ENCODE peak calls at places on chromosomes 5 and 9, in eight cellular contexts. B is thyroid gland, D is HL-60, U is transverse colon, W is left ventricle myocardium inferior, E is IMR-90, X is hepatocyte, Y is dorsolateral prefrontal cortex. C is an unnamed sample.

GRCh38 chr9:110996436-110997224 is 41.6 kb downstream of the LPAR1 start:
- DNase-seq in B (peak), E (peak), D (no peak), Y (no peak), W (no peak), X (peak), U (peak), C (peak)

GRCh38 chr5:10567181-10567591 is 3.3 kb downstream of the ANKRD33B start:
- DNase-seq in D (peak), W (no peak), U (no peak), X (no peak), E (no peak), Y (no peak), B (no peak), C (no peak)

GRCh38 chr9:10112070-10112469 is 500.7 kb downstream of the PTPRD start:
- DNase-seq in B (no peak), Y (no peak), X (no peak), D (no peak), U (no peak), E (no peak), W (no peak), C (no peak)

GRCh38 chr5:31397926-31398557 is 133.9 kb downstream of the DROSHA start:
- DNase-seq in B (no peak), X (no peak), U (no peak), W (no peak), E (no peak), Y (no peak), D (no peak), C (no peak)

GRCh38 chr5:38535845-38536244 is 20.6 kb downstream of the LIFR start:
- DNase-seq in B (no peak), U (no peak), E (no peak), D (no peak), X (no peak), W (no peak), Y (no peak), C (no peak)

GRCh38 chr5:107553063-107553676 is 117.6 kb downstream of the EFNA5 start:
- DNase-seq in E (peak), X (no peak), D (no peak), B (no peak), Y (no peak), W (no peak), U (no peak), C (no peak)

GRCh38 chr5:93675458-93676450 is 65.6 kb downstream of the POU5F2 start:
- DNase-seq in D (no peak), Y (no peak), U (no peak), E (peak), B (no peak), X (no peak), W (no peak), C (no peak)

GRCh38 chr5:14685757-14686156 is 21.2 kb downstream of the OTULIN start:
- DNase-seq in E (peak), U (peak), W (no peak), B (no peak), D (peak), X (peak), Y (peak), C (peak)

GRCh38 chr5:33588654-33589372 is 148.0 kb downstream of the TARS1 start:
- DNase-seq in Y (no peak), W (no peak), D (peak), X (peak), U (peak), B (peak), E (no peak), C (no peak)

GRCh38 chr5:71782771-71783770 is 64.0 kb downstream of the CARTPT start:
- DNase-seq in Y (peak), U (peak), E (peak), B (peak), X (peak), D (peak), W (peak), C (peak)

GRCh38 chr9:135107592-135108235 is 20.2 kb downstream of the OLFM1 start:
- DNase-seq in X (no peak), E (no peak), U (no peak), W (no peak), D (no peak), Y (no peak), B (no peak), C (no peak)

GRCh38 chr5:123094227-123094918 is 5.3 kb downstream of the PRDM6 start:
- DNase-seq in X (peak), Y (no peak), E (peak), W (no peak), D (no peak), U (no peak), B (no peak), C (no peak)

GRCh38 chr5:132663771-132664695 is 6.1 kb downstream of the IL13 start:
- DNase-seq in D (no peak), Y (peak), W (no peak), U (no peak), X (peak), E (no peak), B (no peak), C (no peak)

GRCh38 chr5:79875230-79875629 is 115.8 kb downstream of the MTX3 start:
- DNase-seq in E (no peak), D (no peak), B (no peak), W (peak), U (no peak), Y (no peak), X (no peak), C (no peak)

GRCh38 chr5:134088994-134089560 is 25.4 kb upstream of the TCF7 start:
- DNase-seq in W (no peak), U (no peak), Y (no peak), D (no peak), E (no peak), B (no peak), X (no peak), C (no peak)

GRCh38 chr5:56656816-56657740 is 158.3 kb upstream of the MAP3K1 start:
- DNase-seq in D (no peak), U (no peak), Y (no peak), B (no peak), X (no peak), E (peak), W (no peak), C (no peak)

GRCh38 chr5:143130891-143131290 is 272.6 kb downstream of the NR3C1 start:
- DNase-seq in W (no peak), U (no peak), D (no peak), Y (no peak), X (no peak), E (no peak), B (no peak), C (no peak)

GRCh38 chr5:143133721-143134120 is 269.8 kb downstream of the NR3C1 start:
- DNase-seq in X (no peak), B (no peak), D (no peak), Y (no peak), W (no peak), E (no peak), U (no peak), C (no peak)

GRCh38 chr5:143134269-143134668 is 269.2 kb downstream of the NR3C1 start:
- DNase-seq in Y (no peak), U (no peak), B (no peak), D (no peak), W (no peak), E (peak), X (no peak), C (no peak)

GRCh38 chr5:143131983-143132382 is 271.5 kb downstream of the NR3C1 start:
- DNase-seq in Y (no peak), B (no peak), U (no peak), E (no peak), W (no peak), X (no peak), D (no peak), C (no peak)

DNA sequence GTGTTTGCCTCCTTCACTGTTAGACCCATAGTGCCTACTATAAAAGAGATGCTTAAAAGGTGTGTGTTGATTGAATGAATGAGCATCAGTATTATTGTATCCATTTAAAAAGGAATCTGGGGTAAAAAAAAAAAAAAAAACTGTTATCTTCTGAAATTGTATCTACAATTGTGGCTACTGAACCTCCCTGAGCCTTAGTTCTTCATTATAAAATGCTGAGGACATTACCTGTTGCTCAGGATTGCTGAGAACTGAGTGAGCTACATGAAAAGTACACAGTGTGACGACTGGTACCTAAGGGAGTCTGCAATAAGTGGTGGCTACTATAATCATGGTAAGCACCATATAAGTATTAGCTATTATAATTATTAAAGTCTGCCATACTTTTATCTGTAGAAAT is 270.7 kb downstream of the NR3C1 start:
- DNase-seq in W (no peak), E (no peak), D (no peak), U (no peak), X (no peak), B (no peak), Y (no peak), C (no peak)
- H3K4me3 ChIP-seq in W (no peak), E (no peak), D (no peak), U (no peak), X (no peak), B (no peak), Y (no peak), C (no peak)

GRCh38 chr9:88754452-88754851 is 219.5 kb downstream of the NXNL2 start:
- DNase-seq in U (no peak), W (no peak), X (no peak), Y (no peak), D (no peak), B (no peak), E (no peak), C (no peak)

GRCh38 chr9:88757406-88758010 is 222.5 kb downstream of the NXNL2 start:
- DNase-seq in U (no peak), D (no peak), X (no peak), W (no peak), B (peak), Y (no peak), E (peak), C (no peak)

GRCh38 chr9:88753691-88754367 is 218.9 kb downstream of the NXNL2 start:
- DNase-seq in Y (no peak), E (peak), D (no peak), X (no peak), B (no peak), W (peak), U (no peak), C (no peak)

DNA sequence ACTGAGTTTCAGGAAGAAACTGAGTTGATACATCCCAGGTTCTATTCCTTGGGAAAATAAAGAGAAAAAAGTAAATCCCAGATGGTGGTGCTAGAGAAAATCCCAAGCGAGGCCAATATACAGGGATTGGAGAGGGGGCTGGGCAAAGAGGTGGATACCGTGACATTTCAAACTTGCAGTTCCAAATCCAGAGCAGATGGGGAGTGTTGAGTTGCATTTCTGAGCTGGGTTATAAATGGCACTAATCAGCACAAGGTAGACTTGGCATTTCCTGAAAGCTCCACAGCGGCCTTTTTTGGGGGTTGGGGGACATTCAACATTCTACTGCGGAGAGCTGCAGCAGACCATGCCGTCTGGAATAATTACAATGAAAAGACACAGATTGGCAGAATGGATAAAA is 224.4 kb downstream of the NXNL2 start:
- DNase-seq in X (no peak), B (no peak), E (no peak), D (no peak), U (no peak), Y (no peak), W (no peak), C (no peak)
- H3K27ac ChIP-seq in X (no peak), B (no peak), E (no peak), D (no peak), U (no peak), Y (no peak), W (no peak), C (no peak)

DNA sequence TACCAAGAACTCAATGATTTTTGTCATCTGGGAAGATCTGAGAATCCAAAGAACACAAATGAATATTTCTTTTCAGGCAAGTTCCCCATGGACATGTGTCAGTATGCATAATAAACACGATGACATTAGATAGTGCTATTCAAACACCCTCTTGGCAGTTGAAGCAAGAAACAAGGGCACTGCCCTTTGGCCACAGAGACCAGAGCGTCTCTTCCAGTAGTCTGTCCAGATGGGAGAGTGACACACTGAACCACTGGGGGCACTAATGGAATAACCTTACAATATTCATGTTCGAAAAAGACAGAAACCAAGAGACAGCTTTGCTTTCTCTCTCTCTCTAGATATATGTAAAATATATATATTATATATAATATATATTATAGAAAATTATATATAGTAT is 301.9 kb downstream of the CTNND2 start:
- DNase-seq in D (no peak), U (no peak), X (no peak), E (no peak), Y (peak), W (no peak), B (no peak), C (no peak)
- TF ChIP-seq CTCF in D (no peak), U (no peak), X (no peak), E (no peak), Y (peak), W (peak), B (no peak), C (no peak)

GRCh38 chr9:89309166-89309565 is 1.8 kb upstream of the CKS2 start:
- DNase-seq in E (no peak), X (no peak), D (no peak), W (no peak), B (no peak), U (no peak), Y (no peak), C (no peak)
- H3K4me3 ChIP-seq in E (no peak), X (no peak), D (no peak), W (peak), B (no peak), U (no peak), Y (no peak), C (no peak)

GRCh38 chr9:98916660-98917059 is 27.0 kb upstream of the COL15A1 start:
- DNase-seq in Y (no peak), W (peak), E (peak), U (peak), B (no peak), D (no peak), X (peak), C (peak)
- H3K27ac ChIP-seq in Y (no peak), W (peak), E (no peak), U (peak), B (no peak), D (no peak), X (no peak), C (peak)

GRCh38 chr5:167248262-167248661 is 1043.2 kb upstream of the WWC1 start:
- DNase-seq in E (no peak), W (no peak), U (no peak), D (no peak), B (no peak), Y (peak), X (no peak), C (no peak)

GRCh38 chr5:167241436-167242067 is 1049.9 kb upstream of the WWC1 start:
- DNase-seq in B (no peak), Y (no peak), D (no peak), W (no peak), E (no peak), X (no peak), U (no peak), C (no peak)

GRCh38 chr5:167245871-167246270 is 1045.6 kb upstream of the WWC1 start:
- DNase-seq in D (no peak), U (no peak), X (no peak), W (no peak), E (no peak), Y (no peak), B (no peak), C (no peak)

GRCh38 chr5:167244583-167244982 is 1046.9 kb upstream of the WWC1 start:
- DNase-seq in X (peak), Y (peak), B (no peak), U (no peak), E (no peak), D (no peak), W (no peak), C (no peak)
- TF ChIP-seq CTCF in X (peak), Y (peak), B (no peak), U (no peak), E (peak), D (no peak), W (no peak), C (peak)

GRCh38 chr9:76898786-76899185 is 7.1 kb downstream of the PRUNE2 start:
- DNase-seq in X (no peak), U (no peak), B (no peak), Y (no peak), E (no peak), D (no peak), W (no peak), C (no peak)
- H3K4me3 ChIP-seq in X (no peak), U (no peak), B (no peak), Y (no peak), E (no peak), D (no peak), W (no peak), C (no peak)

GRCh38 chr9:72509053-72509452 is 12.4 kb upstream of the TMC1 start:
- DNase-seq in Y (no peak), D (no peak), U (no peak), X (no peak), E (peak), B (no peak), W (no peak), C (no peak)

GRCh38 chr9:72506615-72507014 is 14.8 kb upstream of the TMC1 start:
- DNase-seq in U (no peak), E (no peak), W (no peak), X (no peak), B (no peak), Y (no peak), D (no peak), C (no peak)

DNA sequence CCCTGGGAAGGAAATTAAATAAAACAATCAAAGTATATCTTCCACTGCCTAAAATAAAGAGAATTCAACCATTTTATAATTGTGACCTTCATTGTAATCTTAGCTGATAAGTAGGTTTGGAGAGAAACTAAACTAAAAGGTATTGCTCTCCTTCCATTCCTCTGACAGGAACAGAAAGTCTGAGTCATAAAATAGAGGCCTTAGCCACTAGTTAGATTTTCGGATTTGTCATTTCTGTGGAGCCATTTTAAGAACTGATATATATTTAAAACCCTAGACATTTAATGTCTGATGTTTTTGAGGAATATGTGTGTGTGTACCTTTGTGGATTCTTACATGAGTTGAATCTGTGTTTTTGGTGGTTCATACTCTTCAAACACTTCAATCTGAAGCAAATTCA is 11.8 kb upstream of the TMC1 start:
- DNase-seq in B (no peak), D (no peak), E (peak), Y (no peak), X (no peak), U (no peak), W (no peak), C (no peak)
- H3K27ac ChIP-seq in B (no peak), D (no peak), E (no peak), Y (no peak), X (peak), U (no peak), W (no peak), C (peak)

GRCh38 chr9:122350577-122351355 is 20.1 kb upstream of the PTGS1 start:
- DNase-seq in Y (peak), U (peak), W (peak), D (peak), E (peak), X (peak), B (peak), C (peak)

GRCh38 chr9:122355336-122355875 is 15.4 kb upstream of the PTGS1 start:
- DNase-seq in Y (no peak), W (no peak), D (no peak), E (no peak), B (no peak), U (no peak), X (no peak), C (no peak)

GRCh38 chr9:122360891-122361290 is 9.9 kb upstream of the PTGS1 start:
- DNase-seq in Y (no peak), D (no peak), E (peak), X (no peak), U (no peak), B (no peak), W (no peak), C (no peak)

GRCh38 chr9:122354536-122355199 is 16.2 kb upstream of the PTGS1 start:
- DNase-seq in X (no peak), B (no peak), Y (no peak), D (peak), U (no peak), W (no peak), E (no peak), C (no peak)

DNA sequence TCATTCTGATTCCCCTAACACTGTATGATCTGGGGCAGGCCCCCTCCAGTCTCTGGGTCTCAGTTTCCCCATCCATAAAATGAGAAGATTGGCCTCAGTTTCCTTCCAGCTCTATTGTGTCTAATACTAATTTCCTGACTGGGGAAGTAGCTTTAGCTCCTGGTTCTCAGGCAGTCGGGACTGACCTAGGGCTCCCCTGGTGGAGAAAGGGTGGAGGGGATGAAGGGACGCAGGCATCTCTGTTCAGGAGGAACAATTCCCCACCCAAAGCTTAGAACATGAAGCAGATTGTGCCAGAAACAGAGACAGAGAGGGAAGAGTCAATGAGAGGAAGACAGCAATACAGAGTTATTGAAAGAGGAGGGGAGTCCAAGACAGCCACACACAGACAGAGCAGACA is 14.2 kb upstream of the PTGS1 start:
- DNase-seq in W (no peak), B (no peak), Y (no peak), X (no peak), E (no peak), U (no peak), D (no peak), C (no peak)
- TF ChIP-seq CTCF in W (no peak), B (no peak), Y (no peak), X (peak), E (peak), U (no peak), D (peak), C (no peak)

DNA sequence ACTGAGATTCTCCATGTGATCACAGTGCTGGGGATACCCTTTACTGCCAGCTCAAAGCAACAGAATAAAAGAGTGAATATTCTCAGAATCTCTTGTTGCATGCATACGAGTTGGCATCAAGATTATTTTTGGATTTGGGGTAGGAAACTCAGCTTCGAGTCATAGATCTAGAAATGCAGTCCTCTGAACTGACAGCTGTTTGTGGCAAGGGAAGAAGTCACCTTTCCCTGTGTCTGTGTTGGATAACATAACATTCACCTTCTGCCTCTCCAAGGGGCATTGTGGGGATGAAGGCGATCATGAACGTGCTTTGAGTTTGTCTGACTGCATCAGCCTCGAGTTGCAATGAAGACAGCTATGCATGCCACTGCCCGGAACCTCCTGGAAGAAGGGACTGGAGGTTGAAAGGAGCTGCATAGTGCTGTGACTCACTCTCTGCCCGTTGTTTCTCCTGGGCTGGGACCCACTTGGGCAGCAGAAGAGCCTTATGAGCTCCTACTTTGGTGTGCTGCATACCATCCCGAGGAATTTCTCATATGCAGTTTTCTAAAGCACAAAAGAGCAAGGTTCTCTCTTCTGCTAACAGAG is 231.7 kb downstream of the ARHGAP26 start:
- DNase-seq in Y (no peak), E (peak), W (no peak), U (no peak), X (no peak), D (peak), B (no peak), C (no peak)
- H3K4me3 ChIP-seq in Y (no peak), E (no peak), W (peak), U (no peak), X (no peak), D (no peak), B (no peak), C (no peak)

C was measured in body of pancreas.